ENCODE peak calls at places on chromosomes 3 and 15, in four cellular contexts. X is foreskin fibroblast; A is CD8-positive, alpha-beta T cell; E is right atrium auricular region. B is an unnamed sample.
A peak's percentile ranks its signal among the peaks of the same experiment; 100 is the strongest.

GRCh38 chr3:43153189-43154083 is 47.6 kb upstream of the POMGNT2 start:
- DNase-seq in A (no peak), E (peak; percentile 76), X (peak; percentile 95), B (peak; percentile 74)

GRCh38 chr3:16066975-16067374 is 107.5 kb upstream of the GALNT15 start:
- DNase-seq in A (no peak), E (no peak), X (no peak), B (no peak)

GRCh38 chr3:128805771-128806170 is 73.6 kb upstream of the ACAD9 start:
- DNase-seq in E (no peak), A (no peak), X (no peak), B (no peak)

GRCh38 chr3:129908417-129908816 is 14.9 kb upstream of the TMCC1 start:
- DNase-seq in A (no peak), E (no peak), X (no peak), B (no peak)

GRCh38 chr3:18469775-18470174 is 44.6 kb upstream of the SATB1 start:
- DNase-seq in A (no peak), X (no peak), E (no peak), B (no peak)

GRCh38 chr15:43521419-43521818 is 4.0 kb downstream of the MAP1A start:
- DNase-seq in A (no peak), E (no peak), X (no peak), B (no peak)

GRCh38 chr3:13561376-13561775 is 12.5 kb downstream of the FBLN2 start:
- DNase-seq in X (no peak), A (no peak), E (no peak), B (no peak)

GRCh38 chr15:26686547-26687187 is 86.2 kb downstream of the GABRB3 start:
- DNase-seq in X (no peak), E (no peak), A (no peak), B (no peak)

GRCh38 chr3:150232992-150233451 is 175.1 kb upstream of the TSC22D2 start:
- DNase-seq in A (no peak), E (peak; percentile 62), X (no peak), B (peak; percentile 60)

GRCh38 chr15:81265944-81266775 is 57.8 kb downstream of the STARD5 start:
- DNase-seq in X (peak; percentile 61), E (peak; percentile 87), A (peak; percentile 71), B (peak; percentile 86)

GRCh38 chr15:81264072-81264857 is 59.7 kb downstream of the STARD5 start:
- DNase-seq in E (no peak), X (peak; percentile 23), A (no peak), B (no peak)

GRCh38 chr15:81268340-81268739 is 55.6 kb downstream of the STARD5 start:
- DNase-seq in X (no peak), A (no peak), E (no peak), B (peak; percentile 30)

GRCh38 chr15:81263477-81263876 is 60.5 kb downstream of the STARD5 start:
- DNase-seq in E (no peak), X (no peak), A (no peak), B (no peak)

GRCh38 chr15:81265256-81265943 is 58.5 kb downstream of the STARD5 start:
- DNase-seq in A (no peak), X (no peak), E (no peak), B (no peak)
- H3K4me3 ChIP-seq in A (no peak overlapping the region), X (no peak overlapping the region), E (peak overlapping the region; percentile 10), B (no peak overlapping the region)

GRCh38 chr3:66139415-66139814 is 81.4 kb upstream of the SLC25A26 start:
- DNase-seq in A (no peak), E (no peak), X (no peak), B (no peak)
- TF ChIP-seq CTCF in A (no peak), E (no peak), X (no peak), B (no peak)

GRCh38 chr3:21407743-21408142 is 343.3 kb downstream of the ZNF385D start:
- DNase-seq in E (no peak), A (no peak), X (no peak), B (no peak)

DNA sequence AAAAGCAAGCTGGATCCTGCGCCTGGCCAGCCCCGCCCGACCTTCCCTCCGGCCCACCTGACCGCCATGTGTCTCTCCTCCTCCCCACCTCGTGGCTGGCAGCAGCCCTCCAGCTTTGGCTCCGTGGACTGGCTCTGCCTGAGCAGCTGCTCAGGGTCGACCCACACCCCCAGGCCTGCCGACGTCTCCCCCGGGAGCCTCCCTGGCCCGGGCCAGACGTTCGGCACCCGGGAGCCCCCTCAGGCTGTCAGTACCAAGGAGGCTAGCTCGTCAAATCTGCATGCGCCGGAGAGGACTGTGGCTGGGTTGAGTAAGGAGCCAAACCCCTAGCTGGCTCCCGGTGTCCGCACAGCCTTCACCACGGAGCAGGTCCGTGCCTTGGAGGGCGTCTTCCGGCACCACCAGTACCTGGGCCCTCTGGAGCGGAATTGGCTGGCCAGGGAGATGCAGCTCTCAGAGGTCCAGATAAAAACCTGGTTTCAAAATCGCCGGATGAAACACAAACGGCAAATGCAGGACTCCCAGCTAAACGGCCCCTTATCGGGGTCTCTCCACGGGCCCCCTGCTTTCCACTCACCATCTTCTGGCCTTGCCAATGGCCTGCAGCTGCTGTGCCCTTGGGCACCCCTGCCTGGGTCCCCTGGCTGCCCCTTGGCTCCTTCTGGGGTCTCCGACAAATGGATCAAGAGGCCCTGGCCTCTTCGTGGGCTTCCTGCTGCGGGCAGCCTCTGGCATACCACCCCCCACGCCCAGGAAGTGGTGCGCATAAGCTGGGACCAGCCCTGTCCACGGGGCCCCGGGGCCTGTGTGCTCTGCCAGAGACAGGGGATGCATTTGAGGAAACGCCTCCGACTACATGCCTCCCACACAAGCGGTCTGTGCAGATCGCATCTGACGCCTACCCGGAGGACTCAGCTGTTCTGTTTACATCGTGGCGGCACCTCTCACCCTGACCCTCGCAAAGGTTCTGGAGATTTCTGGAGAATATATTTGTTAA is 345.0 kb downstream of the ZNF385D start:
- DNase-seq in X (no peak), E (no peak), A (no peak), B (no peak)
- H3K4me3 ChIP-seq in X (no peak overlapping the region), E (no peak overlapping the region), A (no peak overlapping the region), B (no peak overlapping the region)

DNA sequence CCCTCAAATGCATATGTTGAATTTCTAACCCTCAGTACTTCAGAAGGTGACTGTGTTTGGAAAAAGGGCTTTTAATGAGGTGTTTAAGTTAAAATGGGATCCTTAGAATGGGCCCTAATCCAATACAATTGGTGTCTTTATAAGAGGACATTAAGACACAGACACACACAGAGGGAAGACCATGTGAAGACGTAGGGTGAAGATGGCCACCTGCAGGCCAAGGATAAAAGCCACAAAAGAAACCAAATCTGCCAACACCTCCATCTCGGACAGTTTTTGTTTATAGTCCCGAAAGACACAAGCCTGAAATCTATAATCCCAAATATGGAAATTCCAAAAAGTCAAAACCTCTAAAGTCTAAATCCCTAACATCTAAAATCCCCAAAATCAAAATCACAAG is 4.1 kb upstream of the MASP1 start:
- DNase-seq in E (no peak), X (no peak), A (no peak), B (no peak)
- TF ChIP-seq CTCF in E (peak; percentile 36), X (no peak), A (no peak), B (peak; percentile 6)

DNA sequence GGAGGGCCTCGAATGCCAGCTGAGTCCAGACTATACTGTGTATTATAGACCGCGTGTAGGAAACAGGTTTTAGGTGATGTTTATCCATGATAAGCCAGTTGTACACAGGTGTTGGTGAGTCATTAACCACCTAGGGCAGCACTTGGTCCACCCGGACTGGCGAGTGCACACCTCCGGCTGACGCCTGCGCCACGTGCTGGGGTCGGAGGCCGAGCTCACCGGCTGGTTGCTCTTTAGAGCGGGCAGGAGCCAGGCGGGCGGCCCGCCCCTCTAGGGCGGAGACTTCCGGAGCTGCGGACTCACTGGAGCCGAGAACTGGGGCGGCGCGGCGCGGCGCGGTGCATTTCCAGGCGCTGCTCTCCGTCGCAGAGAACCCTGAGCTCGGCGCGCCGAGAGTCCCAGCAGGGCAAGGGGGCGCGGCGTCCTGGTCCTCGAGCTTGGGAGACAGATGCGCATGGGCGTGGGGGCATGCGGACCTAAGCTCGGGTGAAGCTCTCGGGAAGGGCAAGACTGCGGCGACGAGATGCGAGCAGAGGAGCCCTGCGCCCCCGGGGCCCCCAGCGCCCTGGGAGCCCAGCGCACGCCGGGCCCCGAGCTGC is at the start of gene ESYT3:
- DNase-seq in E (peak; percentile 73), X (peak; percentile 34), A (peak; percentile 15), B (peak; percentile 73)
- H3K4me3 ChIP-seq in E (peak within 1 kb of the TSS; percentile 60), X (peak within 1 kb of the TSS; percentile 46), A (peak within 1 kb of the TSS; percentile 39), B (peak within 1 kb of the TSS; percentile 39)

GRCh38 chr15:92899910-92900711 is at the start of gene CHD2:
- DNase-seq in X (peak; percentile 72), E (peak; percentile 75), A (peak; percentile 58), B (peak; percentile 88)
- TF ChIP-seq CTCF in X (no peak), E (no peak), A (no peak), B (no peak)

GRCh38 chr15:49467782-49468181 is 44.7 kb downstream of the FGF7 start:
- DNase-seq in X (no peak), A (no peak), E (no peak), B (peak; percentile 59)

GRCh38 chr15:49462242-49462641 is 39.2 kb downstream of the FGF7 start:
- DNase-seq in A (no peak), X (no peak), E (no peak), B (no peak)

GRCh38 chr15:49468440-49468839 is 45.4 kb downstream of the FGF7 start:
- DNase-seq in E (no peak), A (no peak), X (peak; percentile 45), B (no peak)

GRCh38 chr15:49464513-49464912 is 41.5 kb downstream of the FGF7 start:
- DNase-seq in A (no peak), E (no peak), X (peak; percentile 15), B (no peak)

GRCh38 chr15:49466119-49466518 is 43.1 kb downstream of the FGF7 start:
- DNase-seq in X (no peak), E (no peak), A (no peak), B (no peak)
- H3K4me3 ChIP-seq in X (no peak overlapping the region), E (peak overlapping the region; percentile 3), A (no peak overlapping the region), B (no peak overlapping the region)

DNA sequence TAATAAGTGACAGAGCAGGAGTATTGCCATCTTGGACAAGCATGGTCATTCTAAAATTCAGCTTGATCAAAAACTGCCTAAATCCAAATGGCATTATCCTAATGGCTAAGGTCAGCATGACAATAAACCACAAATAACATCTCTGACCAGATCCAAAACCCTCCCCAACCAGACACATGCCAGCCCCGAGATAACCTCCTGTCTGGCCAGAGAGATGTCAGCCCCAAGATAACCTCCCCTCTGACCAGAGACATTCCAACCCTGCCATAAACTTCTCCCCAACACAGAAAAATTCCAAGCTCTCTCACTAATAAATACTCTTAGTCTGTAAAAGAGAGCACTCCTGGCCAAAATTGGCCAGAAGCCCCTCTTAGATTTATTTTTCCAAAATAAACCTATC is 470.5 kb upstream of the UBE2E2 start:
- DNase-seq in X (no peak), A (no peak), E (no peak), B (no peak)
- TF ChIP-seq CTCF in X (no peak), A (no peak), E (no peak), B (no peak)